ENCODE peak calls at places on chromosomes 3 and 15, in five cellular contexts. O is hepatocyte, R is mesendoderm, D is heart left ventricle, H is transverse colon. T is an unnamed sample.

GRCh38 chr15:63010386-63010785 is 32.2 kb upstream of the TPM1 start:
- DNase-seq in R (no peak), D (no peak), O (no peak), H (no peak), T (no peak)

GRCh38 chr15:37984368-37984767 is 49.9 kb downstream of the TMCO5A start:
- DNase-seq in R (no peak), H (no peak), O (no peak), D (no peak), T (no peak)

GRCh38 chr3:108006901-108007331 is 83.9 kb downstream of the CD47 start:
- DNase-seq in D (no peak), H (no peak), O (no peak), R (no peak), T (no peak)

GRCh38 chr15:74523982-74524381 is 17.0 kb upstream of the ARID3B start:
- DNase-seq in D (no peak), H (no peak), O (peak; percentile 44), R (no peak), T (no peak)

GRCh38 chr3:9777695-9778023 is 7.9 kb upstream of the CAMK1 start:
- DNase-seq in D (no peak), H (no peak), O (no peak), R (no peak), T (no peak)

GRCh38 chr3:4739289-4740236 is 239.7 kb upstream of the BHLHE40 start:
- DNase-seq in O (no peak), H (no peak), D (no peak), R (no peak), T (no peak)

GRCh38 chr15:73844356-73844755 is 29.0 kb upstream of the TBC1D21 start:
- DNase-seq in O (no peak), D (no peak), R (peak; percentile 61), H (no peak), T (no peak)

GRCh38 chr3:155494332-155494731 is 200.8 kb upstream of the STRIT1 start:
- DNase-seq in R (no peak), H (no peak), D (no peak), O (no peak), T (no peak)

GRCh38 chr15:73763893-73764292 is 10.7 kb upstream of the INSYN1 start:
- DNase-seq in H (no peak), O (no peak), R (no peak), D (peak; percentile 56), T (no peak)

GRCh38 chr3:102078864-102079808 is 229.8 kb downstream of the NFKBIZ start:
- DNase-seq in H (peak; percentile 55), R (peak; percentile 40), D (no peak), O (no peak), T (no peak)

GRCh38 chr3:165643433-165643824 is 193.8 kb downstream of the BCHE start:
- DNase-seq in R (no peak), H (no peak), O (no peak), D (no peak), T (no peak)

GRCh38 chr15:95422255-95422654 is 908.2 kb upstream of the NR2F2 start:
- DNase-seq in R (no peak), D (no peak), O (no peak), H (no peak), T (no peak)

GRCh38 chr15:58852347-58852746 is 81.1 kb downstream of the SLTM start:
- DNase-seq in R (peak; percentile 45), D (no peak), H (no peak), O (peak; percentile 18), T (no peak)

GRCh38 chr15:99102332-99103235 is 2.3 kb upstream of the SYNM start:
- DNase-seq in H (no peak), R (no peak), D (no peak), O (no peak), T (no peak)

GRCh38 chr15:31278056-31278445 is 48.6 kb upstream of the KLF13 start:
- DNase-seq in H (no peak), D (no peak), O (no peak), R (peak; percentile 41), T (no peak)

GRCh38 chr3:141330718-141331369 is 37.5 kb upstream of the ZBTB38 start:
- DNase-seq in R (no peak), D (no peak), O (no peak), H (no peak), T (no peak)
- H3K27ac ChIP-seq in R (no peak overlapping the region), D (peak overlapping the region; percentile 43), O (peak overlapping the region; percentile 93), H (no peak overlapping the region), T (no peak overlapping the region)

DNA sequence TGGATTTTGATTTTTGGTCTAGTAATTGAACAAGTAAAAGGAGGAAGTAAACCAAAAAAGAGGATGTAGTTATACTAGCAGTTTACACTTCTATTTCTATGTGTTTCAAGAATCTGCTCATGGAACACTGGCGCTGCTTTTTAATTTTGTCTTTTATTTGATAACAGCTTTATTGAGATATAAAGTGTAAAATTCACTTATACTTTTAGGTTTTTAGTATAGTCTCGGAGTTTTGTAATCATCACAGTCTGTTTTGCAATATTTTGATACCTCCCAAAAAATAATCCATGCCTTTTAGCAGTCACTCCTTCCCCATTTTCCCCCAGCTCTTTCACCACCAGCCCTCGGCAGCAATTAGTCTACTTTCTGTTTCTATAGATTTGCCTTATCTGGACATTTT is 18.0 kb downstream of the UBE2E2 start:
- DNase-seq in H (no peak), D (no peak), R (no peak), O (no peak), T (no peak)
- H3K27ac ChIP-seq in H (no peak overlapping the region), D (peak overlapping the region; percentile 78), R (no peak overlapping the region), O (no peak overlapping the region), T (no peak overlapping the region)

GRCh38 chr3:65953881-65954733 is 84.6 kb downstream of the MAGI1 start:
- DNase-seq in H (peak; percentile 72), R (no peak), O (peak; percentile 53), D (peak; percentile 39), T (no peak)
- H3K27ac ChIP-seq in H (peak overlapping the region; percentile 86), R (peak overlapping the region; percentile 77), O (peak overlapping the region; percentile 95), D (peak overlapping the region; percentile 81), T (no peak overlapping the region)

GRCh38 chr3:170506556-170506955 is 79.3 kb downstream of the SLC7A14 start:
- DNase-seq in D (no peak), O (peak; percentile 46), R (peak; percentile 77), H (no peak), T (no peak)

GRCh38 chr3:170500995-170501394 is 82.3 kb downstream of the CLDN11 start:
- DNase-seq in O (no peak), D (no peak), R (peak; percentile 37), H (no peak), T (no peak)

GRCh38 chr3:170500462-170500861 is 81.8 kb downstream of the CLDN11 start:
- DNase-seq in H (no peak), O (no peak), R (no peak), D (no peak), T (no peak)

GRCh38 chr3:170499562-170500156 is 81.0 kb downstream of the CLDN11 start:
- DNase-seq in R (peak; percentile 70), O (peak; percentile 52), D (no peak), H (peak; percentile 25), T (peak; percentile 20)

GRCh38 chr3:170502297-170502696 is 83.6 kb downstream of the SLC7A14 start:
- DNase-seq in R (no peak), O (no peak), H (no peak), D (peak; percentile 36), T (no peak)
- H3K27ac ChIP-seq in R (no peak overlapping the region), O (no peak overlapping the region), H (no peak overlapping the region), D (no peak overlapping the region), T (no peak overlapping the region)

GRCh38 chr15:68610825-68611224 is 32.0 kb downstream of the CORO2B start:
- DNase-seq in H (no peak), O (no peak), D (no peak), R (no peak), T (no peak)

GRCh38 chr15:68606332-68606731 is 27.5 kb downstream of the CORO2B start:
- DNase-seq in O (no peak), R (no peak), D (no peak), H (no peak), T (no peak)

GRCh38 chr15:68609618-68610017 is 30.8 kb downstream of the CORO2B start:
- DNase-seq in D (peak; percentile 88), O (no peak), R (no peak), H (peak; percentile 14), T (no peak)

GRCh38 chr15:68608206-68608843 is 29.5 kb downstream of the CORO2B start:
- DNase-seq in D (peak; percentile 94), O (peak; percentile 50), R (peak; percentile 44), H (peak; percentile 29), T (no peak)

DNA sequence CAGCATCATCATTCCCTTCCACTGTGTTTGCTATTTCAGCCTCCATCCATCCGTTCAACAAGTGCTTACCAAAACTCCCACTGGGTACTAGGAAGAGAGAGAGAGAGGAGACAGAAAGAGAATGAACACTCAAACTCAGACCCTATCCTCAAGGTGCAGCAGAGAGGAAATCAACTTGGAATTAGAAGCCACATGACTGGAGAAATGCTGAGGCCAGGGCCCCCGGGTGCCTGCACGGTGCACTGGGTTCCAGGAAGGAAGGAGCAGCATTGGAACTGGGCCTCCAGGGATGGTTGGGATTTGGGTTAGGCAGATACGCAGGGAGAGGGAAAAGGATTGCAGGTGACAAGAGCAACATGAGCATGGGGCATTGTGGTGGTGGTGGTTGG is 30.0 kb downstream of the CORO2B start:
- DNase-seq in D (no peak), O (no peak), R (no peak), H (no peak), T (no peak)
- H3K27ac ChIP-seq in D (peak overlapping the region; percentile 62), O (no peak overlapping the region), R (no peak overlapping the region), H (peak overlapping the region; percentile 55), T (no peak overlapping the region)

DNA sequence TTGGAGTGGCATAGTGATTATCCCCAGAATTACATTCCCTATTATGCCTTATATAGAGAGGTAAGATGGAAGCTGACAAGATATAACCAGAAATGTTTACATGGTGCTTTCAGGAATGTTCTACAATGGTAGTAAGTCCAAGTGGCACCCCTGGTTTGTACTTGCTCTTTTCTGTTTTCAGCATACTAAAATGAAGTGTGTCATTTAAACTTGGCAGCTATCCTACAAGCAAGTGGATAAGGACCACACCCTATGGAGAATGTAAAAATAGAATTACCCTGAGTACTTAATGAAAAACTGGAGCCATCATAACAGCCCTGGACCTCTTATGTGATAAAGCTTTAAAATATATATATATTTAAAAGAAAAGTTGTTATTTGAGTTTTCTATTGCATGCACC is 1012.7 kb upstream of the CADM2 start:
- DNase-seq in O (no peak), H (no peak), R (no peak), D (no peak), T (no peak)
- H3K27ac ChIP-seq in O (no peak overlapping the region), H (no peak overlapping the region), R (no peak overlapping the region), D (no peak overlapping the region), T (no peak overlapping the region)

GRCh38 chr3:29494305-29495036 is 213.6 kb downstream of the RBMS3 start:
- DNase-seq in D (no peak), R (no peak), H (no peak), O (peak; percentile 6), T (peak; percentile 21)
- H3K27ac ChIP-seq in D (no peak overlapping the region), R (no peak overlapping the region), H (no peak overlapping the region), O (peak overlapping the region; percentile 64), T (peak overlapping the region; percentile 35)

DNA sequence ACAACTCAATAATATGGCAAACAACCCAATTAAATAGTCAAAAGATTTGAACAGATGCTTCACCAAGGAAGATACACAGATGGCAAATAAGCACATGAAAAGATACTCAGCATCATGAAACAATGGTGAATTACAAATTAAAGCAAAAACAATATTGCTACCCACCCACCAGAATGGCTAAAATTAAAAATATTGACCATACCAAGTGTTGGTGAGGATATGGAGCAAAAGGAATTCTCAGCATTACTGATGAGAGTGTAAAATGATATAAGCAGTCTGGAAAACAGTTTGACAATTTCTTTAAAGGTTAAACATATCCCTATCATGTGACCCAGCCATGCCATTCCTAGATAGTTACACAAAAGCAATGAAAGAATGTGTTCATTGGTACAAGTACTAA is 5.7 kb upstream of the PXYLP1 start:
- DNase-seq in O (no peak), H (no peak), D (no peak), R (no peak), T (no peak)
- H3K27ac ChIP-seq in O (no peak overlapping the region), H (no peak overlapping the region), D (no peak overlapping the region), R (no peak overlapping the region), T (no peak overlapping the region)